ENCODE peak calls at places on chromosome 11, in ten cellular contexts. One of them, this sample, is unnamed.

GRCh38 chr11:124769804-124770774 is 8.0 kb upstream of the ESAM start:
- DNase-seq in neural crest cell: no peak
- DNase-seq in cardiac fibroblast: peak
- DNase-seq in nephron progenitor cell: no peak
- DNase-seq in neural progenitor cell: no peak
- DNase-seq in PC-9: peak
- DNase-seq in astrocyte: peak
- DNase-seq in MCF 10A: peak
- DNase-seq in NB4: no peak
- DNase-seq in HFFc6: peak
- DNase-seq in this sample: no peak

GRCh38 chr11:79626135-79626748 is 185.4 kb upstream of the TENM4 start:
- DNase-seq in neural crest cell: no peak
- DNase-seq in cardiac fibroblast: no peak
- DNase-seq in nephron progenitor cell: no peak
- DNase-seq in neural progenitor cell: no peak
- DNase-seq in PC-9: no peak
- DNase-seq in astrocyte: peak
- DNase-seq in MCF 10A: no peak
- DNase-seq in NB4: no peak
- DNase-seq in HFFc6: peak
- DNase-seq in this sample: no peak

GRCh38 chr11:8251767-8252295 is 11.8 kb downstream of the LMO1 start:
- DNase-seq in neural crest cell: no peak
- DNase-seq in cardiac fibroblast: no peak
- DNase-seq in nephron progenitor cell: no peak
- DNase-seq in neural progenitor cell: no peak
- DNase-seq in PC-9: no peak
- DNase-seq in astrocyte: no peak
- DNase-seq in MCF 10A: no peak
- DNase-seq in NB4: no peak
- DNase-seq in HFFc6: no peak
- DNase-seq in this sample: no peak

GRCh38 chr11:66595245-66595904 is 2.4 kb downstream of the CCS start:
- DNase-seq in neural crest cell: no peak
- DNase-seq in cardiac fibroblast: peak
- DNase-seq in nephron progenitor cell: no peak
- DNase-seq in neural progenitor cell: no peak
- DNase-seq in PC-9: no peak
- DNase-seq in astrocyte: peak
- DNase-seq in MCF 10A: no peak
- DNase-seq in NB4: peak
- DNase-seq in HFFc6: no peak
- DNase-seq in this sample: no peak

GRCh38 chr11:120581317-120581716 is 69.8 kb downstream of the GRIK4 start:
- DNase-seq in neural crest cell: no peak
- DNase-seq in cardiac fibroblast: no peak
- DNase-seq in nephron progenitor cell: no peak
- DNase-seq in neural progenitor cell: no peak
- DNase-seq in PC-9: no peak
- DNase-seq in astrocyte: no peak
- DNase-seq in MCF 10A: no peak
- DNase-seq in NB4: peak
- DNase-seq in HFFc6: no peak
- DNase-seq in this sample: no peak

GRCh38 chr11:73233704-73234402 is 15.8 kb downstream of the P2RY2 start:
- DNase-seq in neural crest cell: no peak
- DNase-seq in cardiac fibroblast: no peak
- DNase-seq in nephron progenitor cell: no peak
- DNase-seq in neural progenitor cell: no peak
- DNase-seq in PC-9: no peak
- DNase-seq in astrocyte: no peak
- DNase-seq in MCF 10A: no peak
- DNase-seq in NB4: no peak
- DNase-seq in HFFc6: no peak
- DNase-seq in this sample: no peak

GRCh38 chr11:32831241-32831640 is 1.5 kb downstream of the PRRG4 start:
- DNase-seq in neural crest cell: no peak
- DNase-seq in cardiac fibroblast: no peak
- DNase-seq in nephron progenitor cell: no peak
- DNase-seq in neural progenitor cell: no peak
- DNase-seq in PC-9: no peak
- DNase-seq in astrocyte: no peak
- DNase-seq in MCF 10A: no peak
- DNase-seq in NB4: no peak
- DNase-seq in HFFc6: no peak
- DNase-seq in this sample: no peak

GRCh38 chr11:18395735-18396504 is 1.6 kb downstream of the LDHA start:
- DNase-seq in neural crest cell: peak
- DNase-seq in cardiac fibroblast: peak
- DNase-seq in nephron progenitor cell: peak
- DNase-seq in neural progenitor cell: peak
- DNase-seq in PC-9: peak
- DNase-seq in astrocyte: peak
- DNase-seq in MCF 10A: peak
- DNase-seq in NB4: peak
- DNase-seq in HFFc6: peak
- DNase-seq in this sample: peak

GRCh38 chr11:111603633-111604130 is 1.4 kb downstream of the SIK2 start:
- DNase-seq in neural crest cell: no peak
- DNase-seq in cardiac fibroblast: peak
- DNase-seq in nephron progenitor cell: no peak
- DNase-seq in neural progenitor cell: no peak
- DNase-seq in PC-9: no peak
- DNase-seq in astrocyte: no peak
- DNase-seq in MCF 10A: no peak
- DNase-seq in NB4: peak
- DNase-seq in HFFc6: no peak
- DNase-seq in this sample: no peak

DNA sequence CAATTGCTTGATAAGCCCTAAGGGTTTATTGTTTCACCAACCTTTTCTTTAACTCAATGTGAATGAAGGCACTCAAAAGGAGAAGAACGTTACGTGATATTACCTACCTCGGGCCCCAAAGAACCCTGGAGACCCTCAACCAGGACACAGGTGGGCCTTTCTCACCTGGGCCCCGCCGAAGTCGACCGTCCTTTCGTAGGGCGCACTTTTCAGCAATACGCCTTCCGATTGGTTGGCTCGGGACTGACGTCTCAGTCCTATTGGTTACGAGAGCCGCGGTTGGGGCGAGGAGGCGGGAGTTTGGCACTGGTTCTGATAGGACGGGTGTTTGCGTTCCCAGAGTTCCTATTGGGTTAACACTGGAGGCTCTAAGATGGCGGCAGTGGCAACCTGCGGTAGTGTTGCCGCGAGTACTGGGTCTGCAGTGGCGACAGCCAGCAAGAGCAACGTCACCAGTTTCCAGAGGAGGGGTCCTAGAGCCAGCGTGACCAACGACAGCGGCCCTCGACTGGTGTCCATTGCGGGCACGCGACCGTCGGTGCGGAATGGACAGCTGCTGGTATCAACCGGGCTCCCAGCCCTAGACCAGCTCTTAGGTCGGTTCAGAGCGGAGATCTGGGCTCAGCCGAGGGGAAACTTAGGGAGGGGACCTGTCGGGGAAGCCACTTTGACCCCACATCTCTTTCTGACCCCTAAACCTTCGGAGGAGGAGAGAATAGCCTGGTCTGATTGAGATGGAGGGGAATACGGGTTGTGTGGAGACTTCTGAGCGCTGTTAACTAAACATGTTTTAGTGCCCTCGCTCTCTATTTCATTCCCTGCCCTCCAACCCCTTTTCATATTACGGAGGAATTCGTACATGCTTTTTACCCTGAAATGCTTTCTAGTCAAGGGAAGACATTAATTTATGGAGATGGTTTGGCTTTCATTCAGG is at the start of the genes ELP4 and IMMP1L:
- DNase-seq in neural crest cell: peak
- DNase-seq in cardiac fibroblast: peak
- DNase-seq in nephron progenitor cell: peak
- DNase-seq in neural progenitor cell: peak
- DNase-seq in PC-9: peak
- DNase-seq in astrocyte: peak
- DNase-seq in MCF 10A: peak
- DNase-seq in NB4: peak
- DNase-seq in HFFc6: peak
- DNase-seq in this sample: peak
- TF ChIP-seq CTCF in neural crest cell: no peak
- TF ChIP-seq CTCF in cardiac fibroblast: no peak
- TF ChIP-seq CTCF in nephron progenitor cell: no peak
- TF ChIP-seq CTCF in neural progenitor cell: no peak
- TF ChIP-seq CTCF in PC-9: no peak
- TF ChIP-seq CTCF in astrocyte: no peak
- TF ChIP-seq CTCF in MCF 10A: no peak
- TF ChIP-seq CTCF in NB4: no peak
- TF ChIP-seq CTCF in HFFc6: no peak
- TF ChIP-seq CTCF in this sample: no peak

GRCh38 chr11:78000193-78000592 is 5.7 kb upstream of the INTS4 start:
- DNase-seq in neural crest cell: peak
- DNase-seq in cardiac fibroblast: peak
- DNase-seq in nephron progenitor cell: peak
- DNase-seq in neural progenitor cell: peak
- DNase-seq in PC-9: peak
- DNase-seq in astrocyte: peak
- DNase-seq in MCF 10A: peak
- DNase-seq in NB4: peak
- DNase-seq in HFFc6: peak
- DNase-seq in this sample: peak
- TF ChIP-seq CTCF in neural crest cell: peak
- TF ChIP-seq CTCF in cardiac fibroblast: peak
- TF ChIP-seq CTCF in nephron progenitor cell: peak
- TF ChIP-seq CTCF in neural progenitor cell: peak
- TF ChIP-seq CTCF in PC-9: peak
- TF ChIP-seq CTCF in astrocyte: peak
- TF ChIP-seq CTCF in MCF 10A: peak
- TF ChIP-seq CTCF in NB4: peak
- TF ChIP-seq CTCF in HFFc6: peak
- TF ChIP-seq CTCF in this sample: peak

GRCh38 chr11:64278576-64279190 is 5.8 kb downstream of the BAD start:
- DNase-seq in neural crest cell: no peak
- DNase-seq in cardiac fibroblast: no peak
- DNase-seq in nephron progenitor cell: no peak
- DNase-seq in neural progenitor cell: no peak
- DNase-seq in PC-9: no peak
- DNase-seq in astrocyte: no peak
- DNase-seq in MCF 10A: no peak
- DNase-seq in NB4: no peak
- DNase-seq in HFFc6: no peak
- DNase-seq in this sample: no peak

GRCh38 chr11:64271339-64272132 is 12.9 kb downstream of the BAD start:
- DNase-seq in neural crest cell: peak
- DNase-seq in cardiac fibroblast: peak
- DNase-seq in nephron progenitor cell: peak
- DNase-seq in neural progenitor cell: peak
- DNase-seq in PC-9: peak
- DNase-seq in astrocyte: peak
- DNase-seq in MCF 10A: peak
- DNase-seq in NB4: peak
- DNase-seq in HFFc6: no peak
- DNase-seq in this sample: peak

GRCh38 chr11:64276653-64277431 is 7.6 kb downstream of the BAD start:
- DNase-seq in neural crest cell: no peak
- DNase-seq in cardiac fibroblast: peak
- DNase-seq in nephron progenitor cell: no peak
- DNase-seq in neural progenitor cell: no peak
- DNase-seq in PC-9: peak
- DNase-seq in astrocyte: peak
- DNase-seq in MCF 10A: peak
- DNase-seq in NB4: no peak
- DNase-seq in HFFc6: no peak
- DNase-seq in this sample: no peak

GRCh38 chr11:64275031-64275800 is 9.2 kb downstream of the BAD start:
- DNase-seq in neural crest cell: no peak
- DNase-seq in cardiac fibroblast: no peak
- DNase-seq in nephron progenitor cell: no peak
- DNase-seq in neural progenitor cell: no peak
- DNase-seq in PC-9: no peak
- DNase-seq in astrocyte: no peak
- DNase-seq in MCF 10A: no peak
- DNase-seq in NB4: no peak
- DNase-seq in HFFc6: no peak
- DNase-seq in this sample: no peak

DNA sequence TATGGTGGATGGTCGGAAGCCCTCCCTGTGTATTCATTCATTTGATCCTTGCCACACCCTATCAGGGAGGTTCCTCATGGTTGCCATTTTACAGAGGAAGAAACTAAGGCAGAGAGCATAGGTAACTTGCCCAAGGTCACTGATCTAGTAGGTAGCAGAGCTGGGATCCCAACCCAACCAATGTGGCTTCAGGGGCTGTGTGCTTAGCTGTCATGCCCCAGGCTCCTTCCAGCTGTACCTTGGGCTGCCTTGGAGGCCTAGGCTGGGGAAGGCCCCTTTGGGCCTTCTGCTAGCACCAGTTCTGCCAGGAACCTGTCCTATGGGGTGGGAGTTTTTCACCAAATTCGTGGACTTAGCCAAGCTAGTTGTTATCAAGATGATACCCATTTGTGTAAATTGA is 8.6 kb downstream of the BAD start:
- DNase-seq in neural crest cell: no peak
- DNase-seq in cardiac fibroblast: no peak
- DNase-seq in nephron progenitor cell: no peak
- DNase-seq in neural progenitor cell: no peak
- DNase-seq in PC-9: no peak
- DNase-seq in astrocyte: no peak
- DNase-seq in MCF 10A: no peak
- DNase-seq in NB4: no peak
- DNase-seq in HFFc6: no peak
- DNase-seq in this sample: no peak
- TF ChIP-seq CTCF in neural crest cell: no peak
- TF ChIP-seq CTCF in cardiac fibroblast: no peak
- TF ChIP-seq CTCF in nephron progenitor cell: no peak
- TF ChIP-seq CTCF in neural progenitor cell: no peak
- TF ChIP-seq CTCF in PC-9: no peak
- TF ChIP-seq CTCF in astrocyte: no peak
- TF ChIP-seq CTCF in MCF 10A: no peak
- TF ChIP-seq CTCF in NB4: no peak
- TF ChIP-seq CTCF in HFFc6: no peak
- TF ChIP-seq CTCF in this sample: no peak

GRCh38 chr11:19934828-19935259 is 222.2 kb downstream of the NAV2 start:
- DNase-seq in neural crest cell: no peak
- DNase-seq in cardiac fibroblast: peak
- DNase-seq in nephron progenitor cell: no peak
- DNase-seq in neural progenitor cell: no peak
- DNase-seq in PC-9: no peak
- DNase-seq in astrocyte: peak
- DNase-seq in MCF 10A: no peak
- DNase-seq in NB4: no peak
- DNase-seq in HFFc6: peak
- DNase-seq in this sample: no peak
- TF ChIP-seq CTCF in neural crest cell: no peak
- TF ChIP-seq CTCF in cardiac fibroblast: no peak
- TF ChIP-seq CTCF in nephron progenitor cell: no peak
- TF ChIP-seq CTCF in neural progenitor cell: no peak
- TF ChIP-seq CTCF in PC-9: no peak
- TF ChIP-seq CTCF in astrocyte: no peak
- TF ChIP-seq CTCF in MCF 10A: no peak
- TF ChIP-seq CTCF in NB4: no peak
- TF ChIP-seq CTCF in HFFc6: no peak
- TF ChIP-seq CTCF in this sample: no peak